ENCODE peak calls at places on chromosome 12, in six cellular contexts. One of them, this sample, is unnamed.

GRCh38 chr12:100666588-100666987 is 93.1 kb downstream of the GAS2L3 start:
- DNase-seq in fibroblast of mammary gland: no peak
- DNase-seq in fibroblast of villous mesenchyme: no peak
- DNase-seq in Caco-2: no peak
- DNase-seq in H9: peak; percentile 54
- DNase-seq in GM10248: no peak
- DNase-seq in this sample: no peak

GRCh38 chr12:95851609-95852008 is 7.1 kb upstream of the SNRPF start:
- DNase-seq in fibroblast of mammary gland: no peak
- DNase-seq in fibroblast of villous mesenchyme: no peak
- DNase-seq in Caco-2: no peak
- DNase-seq in H9: no peak
- DNase-seq in GM10248: no peak
- DNase-seq in this sample: no peak

GRCh38 chr12:52121848-52122838 is 42.6 kb downstream of the SMIM41 start:
- DNase-seq in fibroblast of mammary gland: peak; percentile 50
- DNase-seq in fibroblast of villous mesenchyme: peak; percentile 59
- DNase-seq in Caco-2: peak; percentile 74
- DNase-seq in H9: peak; percentile 89
- DNase-seq in GM10248: peak; percentile 81
- DNase-seq in this sample: peak; percentile 62

GRCh38 chr12:28443337-28443736 is 253.1 kb downstream of the CCDC91 start:
- DNase-seq in fibroblast of mammary gland: no peak
- DNase-seq in fibroblast of villous mesenchyme: no peak
- DNase-seq in Caco-2: no peak
- DNase-seq in H9: no peak
- DNase-seq in GM10248: no peak
- DNase-seq in this sample: no peak

GRCh38 chr12:115155665-115156645 is 472.0 kb upstream of the TBX3 start:
- DNase-seq in fibroblast of mammary gland: peak; percentile 98
- DNase-seq in fibroblast of villous mesenchyme: peak; percentile 73
- DNase-seq in Caco-2: no peak
- DNase-seq in H9: no peak
- DNase-seq in GM10248: no peak
- DNase-seq in this sample: no peak

GRCh38 chr12:122983789-122984515 is 3.5 kb downstream of the ARL6IP4 start:
- DNase-seq in fibroblast of mammary gland: no peak
- DNase-seq in fibroblast of villous mesenchyme: no peak
- DNase-seq in Caco-2: no peak
- DNase-seq in H9: no peak
- DNase-seq in GM10248: no peak
- DNase-seq in this sample: no peak

GRCh38 chr12:21334771-21335325 is at the start of gene SLCO1A2:
- DNase-seq in fibroblast of mammary gland: no peak
- DNase-seq in fibroblast of villous mesenchyme: peak; percentile 1
- DNase-seq in Caco-2: no peak
- DNase-seq in H9: no peak
- DNase-seq in GM10248: no peak
- DNase-seq in this sample: no peak

GRCh38 chr12:127515941-127516340 is 751.0 kb upstream of the TMEM132C start:
- DNase-seq in fibroblast of mammary gland: peak; percentile 10
- DNase-seq in fibroblast of villous mesenchyme: no peak
- DNase-seq in Caco-2: no peak
- DNase-seq in H9: no peak
- DNase-seq in GM10248: no peak
- DNase-seq in this sample: no peak

GRCh38 chr12:43349863-43350262 is 202.1 kb downstream of the ADAMTS20 start:
- DNase-seq in fibroblast of mammary gland: peak; percentile 47
- DNase-seq in fibroblast of villous mesenchyme: peak; percentile 18
- DNase-seq in Caco-2: no peak
- DNase-seq in H9: no peak
- DNase-seq in GM10248: no peak
- DNase-seq in this sample: no peak

GRCh38 chr12:27934278-27934677 is 38.3 kb downstream of the PTHLH start:
- DNase-seq in fibroblast of mammary gland: no peak
- DNase-seq in fibroblast of villous mesenchyme: no peak
- DNase-seq in Caco-2: no peak
- DNase-seq in H9: no peak
- DNase-seq in GM10248: no peak
- DNase-seq in this sample: no peak

GRCh38 chr12:124804011-124804621 is 59.5 kb downstream of the SCARB1 start:
- DNase-seq in fibroblast of mammary gland: peak; percentile 33
- DNase-seq in fibroblast of villous mesenchyme: peak; percentile 20
- DNase-seq in Caco-2: peak; percentile 73
- DNase-seq in H9: peak; percentile 72
- DNase-seq in GM10248: no peak
- DNase-seq in this sample: no peak

GRCh38 chr12:56688846-56689113 is 696 bp upstream of the PTGES3 start:
- DNase-seq in fibroblast of mammary gland: no peak
- DNase-seq in fibroblast of villous mesenchyme: no peak
- DNase-seq in Caco-2: no peak
- DNase-seq in H9: no peak
- DNase-seq in GM10248: peak; percentile 60
- DNase-seq in this sample: no peak

GRCh38 chr12:3035815-3036702 is 41.1 kb upstream of the TSPAN9 start:
- DNase-seq in fibroblast of mammary gland: peak; percentile 30
- DNase-seq in fibroblast of villous mesenchyme: no peak
- DNase-seq in Caco-2: no peak
- DNase-seq in H9: no peak
- DNase-seq in GM10248: no peak
- DNase-seq in this sample: no peak

GRCh38 chr12:132006056-132006680 is 56.4 kb downstream of the EP400 start:
- DNase-seq in fibroblast of mammary gland: peak; percentile 41
- DNase-seq in fibroblast of villous mesenchyme: peak; percentile 56
- DNase-seq in Caco-2: no peak
- DNase-seq in H9: no peak
- DNase-seq in GM10248: no peak
- DNase-seq in this sample: no peak

GRCh38 chr12:43816168-43816567 is 10.1 kb upstream of the TWF1 start:
- DNase-seq in fibroblast of mammary gland: peak; percentile 16
- DNase-seq in fibroblast of villous mesenchyme: no peak
- DNase-seq in Caco-2: no peak
- DNase-seq in H9: no peak
- DNase-seq in GM10248: no peak
- DNase-seq in this sample: no peak

GRCh38 chr12:118102070-118102469 is 1.7 kb downstream of the VSIG10 start:
- DNase-seq in fibroblast of mammary gland: no peak
- DNase-seq in fibroblast of villous mesenchyme: no peak
- DNase-seq in Caco-2: no peak
- DNase-seq in H9: peak; percentile 47
- DNase-seq in GM10248: no peak
- DNase-seq in this sample: no peak

GRCh38 chr12:56616244-56616643 is 13.9 kb downstream of the BAZ2A start:
- DNase-seq in fibroblast of mammary gland: no peak
- DNase-seq in fibroblast of villous mesenchyme: no peak
- DNase-seq in Caco-2: no peak
- DNase-seq in H9: no peak
- DNase-seq in GM10248: no peak
- DNase-seq in this sample: no peak

GRCh38 chr12:69091447-69092022 is 147.8 kb upstream of the CPSF6 start:
- DNase-seq in fibroblast of mammary gland: no peak
- DNase-seq in fibroblast of villous mesenchyme: no peak
- DNase-seq in Caco-2: no peak
- DNase-seq in H9: no peak
- DNase-seq in GM10248: no peak
- DNase-seq in this sample: no peak

GRCh38 chr12:76026643-76027063 is 4.9 kb downstream of the PHLDA1 start:
- DNase-seq in fibroblast of mammary gland: peak; percentile 83
- DNase-seq in fibroblast of villous mesenchyme: peak; percentile 82
- DNase-seq in Caco-2: no peak
- DNase-seq in H9: no peak
- DNase-seq in GM10248: no peak
- DNase-seq in this sample: no peak

GRCh38 chr12:3336606-3337311 is 154.2 kb upstream of the PRMT8 start:
- DNase-seq in fibroblast of mammary gland: no peak
- DNase-seq in fibroblast of villous mesenchyme: peak; percentile 5
- DNase-seq in Caco-2: no peak
- DNase-seq in H9: no peak
- DNase-seq in GM10248: no peak
- DNase-seq in this sample: no peak

GRCh38 chr12:20150835-20151234 is 217.5 kb upstream of the PDE3A start:
- DNase-seq in fibroblast of mammary gland: no peak
- DNase-seq in fibroblast of villous mesenchyme: no peak
- DNase-seq in Caco-2: no peak
- DNase-seq in H9: no peak
- DNase-seq in GM10248: no peak
- DNase-seq in this sample: no peak

GRCh38 chr12:91833780-91834359 is 311.8 kb downstream of the BTG1 start:
- DNase-seq in fibroblast of mammary gland: no peak
- DNase-seq in fibroblast of villous mesenchyme: no peak
- DNase-seq in Caco-2: no peak
- DNase-seq in H9: no peak
- DNase-seq in GM10248: no peak
- DNase-seq in this sample: no peak

GRCh38 chr12:28390716-28391452 is 200.6 kb downstream of the CCDC91 start:
- DNase-seq in fibroblast of mammary gland: peak; percentile 73
- DNase-seq in fibroblast of villous mesenchyme: peak; percentile 38
- DNase-seq in Caco-2: no peak
- DNase-seq in H9: no peak
- DNase-seq in GM10248: no peak
- DNase-seq in this sample: no peak

GRCh38 chr12:205026-205425 is 8.9 kb downstream of the SLC6A12 start:
- DNase-seq in fibroblast of mammary gland: no peak
- DNase-seq in fibroblast of villous mesenchyme: no peak
- DNase-seq in Caco-2: no peak
- DNase-seq in H9: no peak
- DNase-seq in GM10248: no peak
- DNase-seq in this sample: no peak

DNA sequence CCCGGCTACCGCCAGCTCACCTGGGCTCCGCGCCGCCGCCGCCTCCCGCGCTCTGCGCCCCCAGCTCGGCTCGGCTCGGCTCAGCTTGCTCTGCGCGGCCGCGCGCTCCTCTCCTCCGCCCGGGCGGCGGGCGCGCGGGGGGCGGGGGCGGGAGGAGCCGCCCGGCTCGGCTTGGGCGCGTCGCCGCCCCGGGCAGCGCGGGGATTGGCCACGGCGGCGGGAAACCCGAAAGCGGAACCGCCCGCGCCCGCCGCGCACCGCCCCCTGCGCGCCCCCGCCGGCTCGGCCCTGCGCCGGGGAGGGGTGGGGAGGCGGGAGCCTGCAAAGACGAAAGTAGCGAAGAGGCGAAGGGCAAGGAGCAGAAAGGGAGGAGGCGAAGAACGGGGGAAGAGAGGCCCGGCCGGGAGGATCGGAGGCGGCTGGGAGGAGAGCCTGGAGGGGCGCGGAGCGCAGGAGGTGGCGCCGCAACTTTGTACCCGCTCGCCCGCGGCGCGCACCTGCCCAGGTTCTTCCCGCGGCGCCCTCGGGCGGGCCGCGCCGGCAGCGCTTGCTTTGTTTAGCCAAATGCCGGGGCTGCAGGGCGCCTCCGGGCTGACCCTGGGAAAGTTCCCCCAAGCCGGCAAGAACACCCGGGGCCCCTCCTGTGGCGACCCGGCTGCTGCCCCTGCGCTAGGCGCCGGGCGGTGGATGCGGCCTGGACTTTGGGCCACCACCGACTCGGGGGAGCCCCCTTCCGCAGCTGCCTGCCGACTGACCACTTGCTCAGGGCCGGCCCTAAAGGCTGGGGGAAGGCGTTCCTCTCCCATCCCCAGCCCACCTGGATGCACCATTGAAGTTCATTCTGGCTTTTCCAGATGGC is at the start of gene CAMKK2:
- DNase-seq in fibroblast of mammary gland: peak; percentile 65
- DNase-seq in fibroblast of villous mesenchyme: peak; percentile 77
- DNase-seq in Caco-2: peak; percentile 88
- DNase-seq in H9: peak; percentile 87
- DNase-seq in GM10248: peak; percentile 96
- DNase-seq in this sample: peak; percentile 87
- TF ChIP-seq CTCF in fibroblast of mammary gland: no peak
- TF ChIP-seq CTCF in fibroblast of villous mesenchyme: peak; percentile 13
- TF ChIP-seq CTCF in Caco-2: no peak
- TF ChIP-seq CTCF in H9: peak; percentile 21
- TF ChIP-seq CTCF in GM10248: peak; percentile 36
- TF ChIP-seq CTCF in this sample: peak; percentile 26

GRCh38 chr12:39292125-39292630 is 150.7 kb downstream of the KIF21A start:
- DNase-seq in fibroblast of mammary gland: no peak
- DNase-seq in fibroblast of villous mesenchyme: no peak
- DNase-seq in Caco-2: no peak
- DNase-seq in H9: no peak
- DNase-seq in GM10248: no peak
- DNase-seq in this sample: no peak

GRCh38 chr12:39287817-39288216 is 155.1 kb downstream of the KIF21A start:
- DNase-seq in fibroblast of mammary gland: peak; percentile 16
- DNase-seq in fibroblast of villous mesenchyme: peak; percentile 44
- DNase-seq in Caco-2: no peak
- DNase-seq in H9: no peak
- DNase-seq in GM10248: no peak
- DNase-seq in this sample: no peak

DNA sequence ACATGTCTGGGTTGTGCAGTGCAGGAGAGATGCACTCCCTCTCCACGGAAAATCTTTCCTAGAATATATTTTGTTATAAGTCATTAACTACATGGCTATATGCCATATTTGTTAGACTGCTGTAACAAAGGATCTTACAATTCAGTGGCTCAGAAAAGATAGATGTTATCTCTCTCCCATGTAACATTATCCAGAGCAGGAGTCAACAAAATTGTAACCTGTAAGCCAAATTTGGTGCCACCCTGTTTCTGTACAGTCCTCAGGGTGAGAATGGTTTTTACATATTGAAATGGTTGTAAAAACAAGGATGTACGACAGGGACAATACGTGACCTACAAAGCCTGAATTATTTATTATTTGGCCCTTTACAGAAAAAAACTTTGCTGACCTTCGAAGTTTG is 155.5 kb downstream of the KIF21A start:
- DNase-seq in fibroblast of mammary gland: no peak
- DNase-seq in fibroblast of villous mesenchyme: no peak
- DNase-seq in Caco-2: no peak
- DNase-seq in H9: no peak
- DNase-seq in GM10248: no peak
- DNase-seq in this sample: no peak
- TF ChIP-seq CTCF in fibroblast of mammary gland: no peak
- TF ChIP-seq CTCF in fibroblast of villous mesenchyme: no peak
- TF ChIP-seq CTCF in Caco-2: no peak
- TF ChIP-seq CTCF in H9: no peak
- TF ChIP-seq CTCF in GM10248: no peak
- TF ChIP-seq CTCF in this sample: no peak

GRCh38 chr12:49716546-49716945 is 9.3 kb upstream of the FMNL3 start:
- DNase-seq in fibroblast of mammary gland: no peak
- DNase-seq in fibroblast of villous mesenchyme: no peak
- DNase-seq in Caco-2: no peak
- DNase-seq in H9: no peak
- DNase-seq in GM10248: peak; percentile 59
- DNase-seq in this sample: no peak

GRCh38 chr12:49720214-49720613 is 13.0 kb upstream of the FMNL3 start:
- DNase-seq in fibroblast of mammary gland: no peak
- DNase-seq in fibroblast of villous mesenchyme: no peak
- DNase-seq in Caco-2: no peak
- DNase-seq in H9: no peak
- DNase-seq in GM10248: no peak
- DNase-seq in this sample: no peak
- TF ChIP-seq CTCF in fibroblast of mammary gland: no peak
- TF ChIP-seq CTCF in fibroblast of villous mesenchyme: no peak
- TF ChIP-seq CTCF in Caco-2: peak; percentile 33
- TF ChIP-seq CTCF in H9: no peak
- TF ChIP-seq CTCF in GM10248: no peak
- TF ChIP-seq CTCF in this sample: no peak

GRCh38 chr12:77609016-77609415 is 221.7 kb upstream of the NAV3 start:
- DNase-seq in fibroblast of mammary gland: no peak
- DNase-seq in fibroblast of villous mesenchyme: no peak
- DNase-seq in Caco-2: no peak
- DNase-seq in H9: no peak
- DNase-seq in GM10248: no peak
- DNase-seq in this sample: no peak
- TF ChIP-seq CTCF in fibroblast of mammary gland: no peak
- TF ChIP-seq CTCF in fibroblast of villous mesenchyme: no peak
- TF ChIP-seq CTCF in Caco-2: no peak
- TF ChIP-seq CTCF in H9: no peak
- TF ChIP-seq CTCF in GM10248: no peak
- TF ChIP-seq CTCF in this sample: no peak